ENCODE peak calls at places on chromosomes 12 and 14, in nine cellular contexts. E is CD8-positive, alpha-beta T cell; L is A549; B is cardiac muscle cell; Z is D721Med; J is RWPE1; G is kidney epithelial cell; V is endothelial cell of umbilical vein; F is NB4. W is an unnamed sample.
A peak's percentile ranks its signal among the peaks of the same experiment; 100 is the strongest.

GRCh38 chr12:84842406-84843013 is 70.1 kb downstream of the SLC6A15 start:
- DNase-seq in E (no peak), L (peak; percentile 51), B (peak; percentile 60), Z (peak; percentile 5), J (peak; percentile 45), G (no peak), V (peak; percentile 55), F (peak; percentile 52), W (no peak)

GRCh38 chr14:92603309-92604257 is 90.0 kb downstream of the RIN3 start:
- DNase-seq in E (peak; percentile 42), L (peak; percentile 46), B (peak; percentile 94), Z (no peak), J (peak; percentile 30), G (no peak), V (no peak), F (no peak), W (no peak)

GRCh38 chr12:45234134-45234865 is 18.4 kb downstream of the ANO6 start:
- DNase-seq in E (no peak), L (peak; percentile 91), B (peak; percentile 97), Z (no peak), J (peak; percentile 94), G (peak; percentile 92), V (peak; percentile 98), F (peak; percentile 59), W (no peak)

GRCh38 chr12:25723921-25724491 is 170.9 kb upstream of the LMNTD1 start:
- DNase-seq in E (no peak), L (no peak), B (peak; percentile 74), Z (no peak), J (peak; percentile 18), G (no peak), V (no peak), F (no peak), W (no peak)

GRCh38 chr12:100375023-100375737 is 18.3 kb downstream of the SLC17A8 start:
- DNase-seq in E (no peak), L (no peak), B (peak; percentile 84), Z (no peak), J (no peak), G (no peak), V (no peak), F (no peak), W (peak; percentile 24)

GRCh38 chr12:22459872-22460490 is 84.4 kb downstream of the C2CD5 start:
- DNase-seq in E (no peak), L (peak; percentile 64), B (peak; percentile 61), Z (no peak), J (peak; percentile 24), G (no peak), V (peak; percentile 37), F (peak; percentile 76), W (no peak)

GRCh38 chr14:100673085-100673806 is 53.4 kb upstream of the DLK1 start:
- DNase-seq in E (no peak), L (no peak), B (no peak), Z (no peak), J (no peak), G (no peak), V (no peak), F (peak; percentile 49), W (peak; percentile 81)

GRCh38 chr14:66330916-66331315 is 155.3 kb upstream of the CCDC196 start:
- DNase-seq in E (no peak), L (no peak), B (peak; percentile 10), Z (no peak), J (no peak), G (no peak), V (peak; percentile 41), F (no peak), W (no peak)

GRCh38 chr12:56230449-56231183 is 765 bp downstream of the SLC39A5 start:
- DNase-seq in E (no peak), L (no peak), B (no peak), Z (no peak), J (no peak), G (no peak), V (no peak), F (no peak), W (no peak)

GRCh38 chr14:53894456-53894855 is 62.2 kb downstream of the BMP4 start:
- DNase-seq in E (no peak), L (no peak), B (peak; percentile 76), Z (no peak), J (peak; percentile 21), G (no peak), V (peak; percentile 55), F (no peak), W (no peak)

GRCh38 chr14:78950654-78951053 is 780.5 kb downstream of the NRXN3 start:
- DNase-seq in E (no peak), L (peak; percentile 7), B (peak; percentile 58), Z (no peak), J (peak; percentile 13), G (peak; percentile 5), V (peak; percentile 74), F (no peak), W (no peak)

GRCh38 chr14:21092147-21093011 is 6.1 kb downstream of the ZNF219 start:
- DNase-seq in E (peak; percentile 87), L (peak; percentile 83), B (peak; percentile 82), Z (peak; percentile 85), J (no peak), G (no peak), V (peak; percentile 68), F (peak; percentile 77), W (peak; percentile 91)

DNA sequence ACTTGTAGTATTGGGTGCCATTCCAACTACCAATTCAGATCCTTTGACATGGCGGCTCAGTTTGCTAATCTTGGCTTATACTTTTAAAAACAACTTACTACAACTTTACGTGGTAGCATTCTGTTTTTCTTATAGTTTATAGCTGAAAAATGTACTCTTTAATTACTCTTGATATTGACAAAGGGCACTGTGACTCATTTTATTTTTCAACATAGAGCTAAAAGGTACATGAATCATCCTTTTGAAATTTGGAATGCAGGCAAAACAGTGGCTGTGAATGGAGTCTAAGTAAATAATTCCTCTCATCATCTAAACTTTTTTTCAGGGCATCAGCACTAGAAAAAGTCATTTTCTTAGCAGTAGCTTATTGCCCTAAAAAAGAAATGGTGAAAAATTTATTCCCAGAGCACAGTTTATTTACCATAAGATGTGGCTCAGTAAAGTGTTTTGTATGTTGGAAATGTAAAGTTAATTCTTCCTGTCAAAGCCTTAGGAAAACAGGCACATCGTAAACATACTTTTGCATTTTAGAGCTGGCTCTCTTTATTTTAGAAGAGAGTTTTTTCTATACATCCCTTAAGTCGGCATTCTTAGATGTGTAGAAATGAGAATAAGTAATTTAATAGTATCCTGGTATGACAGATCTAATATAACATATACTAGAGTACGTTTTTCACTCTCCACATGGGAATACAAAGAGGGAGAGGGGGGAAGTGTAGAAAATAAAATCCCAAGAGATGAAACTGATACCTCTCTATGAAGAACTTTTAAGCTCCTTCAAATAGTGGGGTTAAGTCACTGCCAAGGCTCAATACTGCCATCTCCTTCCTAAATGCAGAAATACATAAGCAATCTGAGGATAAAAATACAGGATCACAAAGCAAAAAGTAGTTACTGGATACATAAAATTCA is 55.2 kb downstream of the SLC25A21 start:
- DNase-seq in E (no peak), L (peak; percentile 74), B (no peak), Z (no peak), J (peak; percentile 71), G (no peak), V (peak; percentile 79), F (peak; percentile 49), W (no peak)
- TF ChIP-seq CTCF in E (no peak), L (peak; percentile 65), B (no peak), Z (peak; percentile 28), J (peak; percentile 40), G (peak; percentile 47), V (peak; percentile 43), F (peak; percentile 38), W (no peak)

DNA sequence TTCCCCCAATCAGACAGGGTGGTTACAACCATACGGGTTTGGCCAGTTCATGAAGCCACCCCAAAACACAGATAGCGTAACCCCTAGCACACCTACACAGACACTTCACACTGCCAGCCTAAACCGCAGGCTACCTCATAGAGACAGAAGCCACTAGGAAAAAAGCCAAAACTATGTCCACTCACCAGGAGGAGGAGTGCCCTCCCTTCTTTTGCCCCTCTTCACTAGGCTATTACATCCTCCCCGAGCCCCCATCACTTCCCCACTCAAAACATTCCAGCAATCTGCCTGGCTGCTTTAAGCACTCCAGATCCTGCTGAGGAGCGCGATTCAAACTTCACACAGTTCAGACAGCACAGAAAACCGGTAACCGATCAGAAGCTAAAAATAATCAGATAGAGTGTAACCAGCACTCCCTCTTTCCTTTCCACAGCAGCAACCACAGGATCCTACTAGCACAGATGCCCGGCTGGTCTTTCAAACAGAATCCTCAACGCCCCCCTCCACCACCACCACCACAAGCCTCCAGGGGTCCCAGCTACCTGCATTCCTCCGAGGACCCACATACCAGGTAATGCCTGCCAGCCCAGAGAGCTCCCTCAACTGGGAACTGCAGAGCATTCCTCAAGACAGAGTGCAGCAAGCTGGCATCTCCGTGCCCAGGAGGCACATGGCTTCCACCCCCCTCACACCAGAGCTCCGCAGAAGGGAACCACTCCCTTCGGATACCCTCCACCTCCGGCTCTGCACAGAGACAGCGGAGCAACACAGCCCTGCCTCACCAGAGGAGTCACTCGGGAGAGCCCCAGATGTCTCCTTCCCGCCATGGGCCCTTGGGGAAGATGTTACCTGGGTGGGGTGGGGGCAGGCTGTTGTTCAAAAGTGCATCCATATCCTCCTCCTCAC is 1.5 kb downstream of the CHD4 start:
- DNase-seq in E (peak; percentile 36), L (no peak), B (peak; percentile 25), Z (no peak), J (peak; percentile 33), G (no peak), V (peak; percentile 15), F (peak; percentile 36), W (no peak)
- TF ChIP-seq CTCF in E (no peak), L (no peak), B (no peak), Z (no peak), J (no peak), G (peak; percentile 4), V (no peak), F (no peak), W (peak; percentile 11)

GRCh38 chr12:67750528-67751183 is 102.1 kb downstream of the DYRK2 start:
- DNase-seq in E (no peak), L (no peak), B (no peak), Z (no peak), J (no peak), G (no peak), V (no peak), F (no peak), W (no peak)
- TF ChIP-seq CTCF in E (no peak), L (no peak), B (no peak), Z (no peak), J (no peak), G (no peak), V (no peak), F (no peak), W (no peak)

GRCh38 chr14:72292689-72293024 is 360.4 kb downstream of the RGS6 start:
- DNase-seq in E (no peak), L (no peak), B (no peak), Z (no peak), J (no peak), G (no peak), V (no peak), F (no peak), W (no peak)

DNA sequence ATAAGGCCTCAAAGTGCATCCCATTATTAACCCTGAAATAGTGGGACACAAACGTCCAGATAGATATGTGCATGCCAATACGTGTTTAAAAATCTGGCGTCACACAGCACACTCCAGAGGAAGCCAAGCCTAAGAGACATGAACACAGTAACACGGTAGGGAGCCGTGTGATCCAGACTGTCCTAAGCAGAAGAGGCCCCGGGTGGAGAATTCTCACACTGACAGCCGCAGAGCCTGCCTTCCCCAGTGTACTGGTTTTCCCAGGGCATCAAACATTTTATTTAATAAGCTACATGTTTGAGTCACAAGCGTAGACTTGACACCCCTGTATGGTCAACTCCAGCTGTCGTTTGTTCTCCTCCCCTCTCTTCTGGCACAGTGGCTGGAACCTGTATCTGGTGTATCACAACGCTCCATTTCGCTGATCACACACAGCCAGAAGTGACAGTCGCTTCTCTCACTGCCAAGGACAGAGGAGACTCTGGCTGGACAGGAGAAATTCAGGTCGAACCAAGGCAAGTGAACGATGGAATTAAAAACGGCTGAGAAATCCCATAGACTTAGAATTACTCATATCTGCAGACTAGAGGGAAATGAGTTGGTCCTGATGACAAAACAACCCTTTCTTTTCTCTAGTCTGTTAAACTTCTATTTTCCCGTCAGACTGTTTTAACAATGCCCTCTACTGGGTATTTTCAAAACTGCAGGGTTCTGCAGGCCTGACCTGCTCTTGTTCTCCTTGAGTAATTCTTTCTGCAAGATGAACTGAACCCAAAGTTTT is 359.9 kb downstream of the RGS6 start:
- DNase-seq in E (no peak), L (peak; percentile 35), B (peak; percentile 63), Z (no peak), J (peak; percentile 38), G (peak; percentile 26), V (peak; percentile 5), F (peak; percentile 46), W (no peak)
- TF ChIP-seq CTCF in E (no peak), L (peak; percentile 56), B (peak; percentile 68), Z (peak; percentile 66), J (peak; percentile 56), G (peak; percentile 73), V (peak; percentile 29), F (peak; percentile 63), W (peak; percentile 84)